ENCODE peak calls at places on chromosomes 7 and 10, in six cellular contexts. X, V, B, P, J and T are unnamed samples. For H3K4me1 and H3K9me3, the result is how much of the 10 kb centered on the place peaks cover.

GRCh38 chr7:70051726-70052125 is 453.5 kb downstream of the AUTS2 start:
- DNase-seq in X (no peak), V (no peak), B (no peak), P (no peak), J (no peak), T (no peak)

GRCh38 chr10:104072786-104073185 is 12.9 kb downstream of the COL17A1 start:
- DNase-seq in X (no peak), V (no peak), B (no peak), P (no peak), J (no peak), T (no peak)

GRCh38 chr7:121126801-121127534 is 138.5 kb downstream of the CPED1 start:
- DNase-seq in X (peak), V (peak), B (no peak), P (no peak), J (no peak), T (no peak)

GRCh38 chr7:131945313-131945831 is 388.9 kb upstream of the PODXL start:
- DNase-seq in X (peak), V (peak), B (peak), P (peak), J (peak), T (no peak)

GRCh38 chr7:79736418-79736817 is 283.0 kb upstream of the MAGI2 start:
- DNase-seq in X (no peak), V (no peak), B (no peak), P (no peak), J (no peak), T (no peak)

GRCh38 chr7:117041822-117042221 is 88.5 kb downstream of the ST7 start:
- DNase-seq in X (no peak), V (no peak), B (no peak), P (no peak), J (no peak), T (no peak)

GRCh38 chr10:86346169-86346793 is 20.3 kb downstream of the GRID1 start:
- DNase-seq in X (no peak), V (no peak), B (no peak), P (no peak), J (no peak), T (no peak)

GRCh38 chr10:121935702-121936101 is 7.9 kb upstream of the ATE1 start:
- DNase-seq in X (peak), V (no peak), B (no peak), P (peak), J (no peak), T (no peak)

GRCh38 chr10:16948335-16948734 is 131.1 kb upstream of the RSU1 start:
- DNase-seq in X (no peak), V (no peak), B (no peak), P (no peak), J (no peak), T (peak)

GRCh38 chr10:13016413-13016812 is 14.9 kb upstream of the CCDC3 start:
- DNase-seq in X (peak), V (no peak), B (no peak), P (no peak), J (no peak), T (no peak)

GRCh38 chr10:119396709-119397071 is 145.8 kb downstream of the RGS10 start:
- DNase-seq in X (no peak), V (no peak), B (no peak), P (no peak), J (no peak), T (no peak)

GRCh38 chr10:46053534-46054434 is 7.7 kb upstream of the MSMB start:
- DNase-seq in X (no peak), V (no peak), B (no peak), P (no peak), J (no peak), T (no peak)

GRCh38 chr7:44769381-44770209 is 20.9 kb downstream of the ZMIZ2 start:
- DNase-seq in X (peak), V (no peak), B (no peak), P (peak), J (peak), T (peak)

GRCh38 chr10:89207181-89207800 is at the start of gene CH25H:
- DNase-seq in X (peak), V (no peak), B (no peak), P (peak), J (peak), T (peak)

GRCh38 chr7:33039905-33040292 is 22.7 kb downstream of the NT5C3A start:
- DNase-seq in X (no peak), V (no peak), B (no peak), P (no peak), J (no peak), T (no peak)

GRCh38 chr7:73769481-73770001 is 529 bp downstream of the CLDN3 start:
- DNase-seq in X (no peak), V (no peak), B (no peak), P (no peak), J (no peak), T (no peak)

GRCh38 chr10:110841767-110842267 is 29.9 kb upstream of the PDCD4 start:
- DNase-seq in X (no peak), V (no peak), B (no peak), P (peak), J (no peak), T (no peak)

GRCh38 chr10:86779267-86780017 is 23.0 kb downstream of the BMPR1A start:
- DNase-seq in X (peak), V (no peak), B (no peak), P (no peak), J (no peak), T (no peak)

GRCh38 chr10:24344279-24344678 is 135.3 kb downstream of the KIAA1217 start:
- DNase-seq in X (peak), V (no peak), B (no peak), P (no peak), J (peak), T (no peak)

GRCh38 chr7:40541336-40541735 is 406.5 kb downstream of the SUGCT start:
- DNase-seq in X (peak), V (no peak), B (no peak), P (no peak), J (peak), T (no peak)

GRCh38 chr7:101165958-101166602 is 711 bp upstream of the VGF start:
- DNase-seq in X (no peak), V (no peak), B (no peak), P (no peak), J (no peak), T (no peak)

GRCh38 chr10:6530211-6530840 is 49.8 kb downstream of the PRKCQ start:
- DNase-seq in X (no peak), V (no peak), B (no peak), P (peak), J (no peak), T (peak)

GRCh38 chr7:132577206-132578049 is 1.2 kb upstream of the PLXNA4 start:
- DNase-seq in X (peak), V (no peak), B (no peak), P (peak), J (peak), T (no peak)

GRCh38 chr10:121886997-121887622 is 40.7 kb downstream of the ATE1 start:
- DNase-seq in X (peak), V (peak), B (peak), P (peak), J (peak), T (peak)

GRCh38 chr10:52259428-52259812 is 54.7 kb upstream of the DKK1 start:
- DNase-seq in X (no peak), V (no peak), B (no peak), P (no peak), J (no peak), T (no peak)

GRCh38 chr7:76386691-76387260 is 22.7 kb downstream of the SSC4D start:
- DNase-seq in X (no peak), V (no peak), B (no peak), P (no peak), J (no peak), T (no peak)

GRCh38 chr7:24860611-24861010 is 103.3 kb upstream of the GSDME start:
- DNase-seq in X (no peak), V (no peak), B (no peak), P (no peak), J (no peak), T (no peak)

GRCh38 chr10:26432938-26433337 is 5.2 kb upstream of the APBB1IP start:
- DNase-seq in X (peak), V (no peak), B (no peak), P (no peak), J (no peak), T (no peak)

GRCh38 chr7:151794508-151795167 is 82.3 kb downstream of the PRKAG2 start:
- DNase-seq in X (no peak), V (no peak), B (no peak), P (no peak), J (no peak), T (no peak)

GRCh38 chr7:106031271-106032029 is 68.4 kb downstream of the CDHR3 start:
- DNase-seq in X (peak), V (no peak), B (no peak), P (no peak), J (no peak), T (no peak)

GRCh38 chr7:334618-335357 is 44.8 kb downstream of the FOXL3 start:
- DNase-seq in X (no peak), V (no peak), B (no peak), P (no peak), J (no peak), T (peak)

GRCh38 chr7:333399-333776 is 43.4 kb downstream of the FOXL3 start:
- DNase-seq in X (peak), V (no peak), B (no peak), P (peak), J (peak), T (no peak)

GRCh38 chr7:330554-331230 is 40.7 kb downstream of the FOXL3 start:
- DNase-seq in X (no peak), V (no peak), B (no peak), P (no peak), J (no peak), T (no peak)

GRCh38 chr7:332020-332517 is 42.1 kb downstream of the FOXL3 start:
- DNase-seq in X (no peak), V (no peak), B (no peak), P (no peak), J (no peak), T (peak)

DNA sequence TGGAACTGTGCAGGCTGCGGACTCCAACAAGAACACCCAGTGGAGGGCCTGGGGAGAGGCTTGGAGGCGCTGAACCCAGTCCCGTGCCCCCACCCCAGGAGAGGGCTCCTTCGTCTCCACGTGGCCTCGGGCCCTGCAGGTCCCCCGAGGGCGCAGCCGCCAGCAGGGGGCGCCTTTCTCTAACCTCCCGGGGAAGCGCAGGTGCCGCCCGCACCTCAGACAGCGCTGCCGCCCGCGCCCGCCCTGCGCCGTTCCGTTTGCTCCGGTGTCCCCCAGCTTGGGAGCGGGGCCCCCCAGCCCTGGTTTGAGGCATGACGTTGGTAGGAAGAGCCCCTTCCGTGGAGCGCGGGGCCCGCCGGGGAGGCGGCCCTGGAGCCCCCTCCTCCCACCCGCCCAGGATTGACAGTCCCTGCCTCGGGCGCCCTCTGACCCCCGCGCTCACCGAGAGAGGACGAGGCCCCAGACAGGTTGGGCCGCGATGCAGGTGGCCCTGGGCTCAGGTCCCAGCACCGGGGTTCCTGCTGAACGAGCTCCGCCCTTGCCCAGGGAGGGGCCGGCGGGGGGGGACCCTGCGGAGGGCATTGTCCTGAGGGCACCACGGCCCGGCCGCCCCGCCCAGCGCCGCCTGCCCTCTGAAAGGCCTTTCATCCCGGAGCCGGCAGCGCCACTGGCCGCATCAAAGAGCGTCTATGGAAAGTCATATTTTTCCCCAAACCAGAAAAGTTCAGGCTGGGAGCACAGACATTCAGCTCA is 42.9 kb downstream of the FOXL3 start:
- DNase-seq in X (peak), V (peak), B (peak), P (peak), J (peak), T (peak)
- H3K4me3 ChIP-seq in X (peak), V (peak), B (peak), P (peak), J (peak), T (no peak)

GRCh38 chr10:77431209-77431611 is 206.4 kb downstream of the KCNMA1 start:
- DNase-seq in X (no peak), V (no peak), B (no peak), P (no peak), J (no peak), T (no peak)
- H3K4me1 ChIP-seq in X (under half), V (under half), B (under half), P (under half), J (under half), T (under half)

GRCh38 chr7:159169391-159169790 is 24.7 kb upstream of the VIPR2 start:
- DNase-seq in X (no peak), V (no peak), B (no peak), P (no peak), J (no peak), T (no peak)
- H3K9me3 ChIP-seq in X (under half), V (under half), B (under half), P (under half), J (under half), T (under half)

GRCh38 chr7:28625446-28625845 is 213.1 kb downstream of the CREB5 start:
- DNase-seq in X (no peak), V (no peak), B (no peak), P (no peak), J (no peak), T (no peak)
- H3K4me3 ChIP-seq in X (no peak), V (no peak), B (no peak), P (no peak), J (no peak), T (no peak)

GRCh38 chr7:55062106-55062499 is 43.3 kb downstream of the EGFR start:
- DNase-seq in X (no peak), V (no peak), B (no peak), P (no peak), J (no peak), T (no peak)
- H3K4me1 ChIP-seq in X (under half), V (under half), B (under half), P (under half), J (half or more), T (under half)

GRCh38 chr10:130396044-130396443 is 259.9 kb downstream of the GLRX3 start:
- DNase-seq in X (no peak), V (no peak), B (no peak), P (no peak), J (no peak), T (no peak)
- H3K9me3 ChIP-seq in X (under half), V (under half), B (under half), P (under half), J (under half), T (under half)

DNA sequence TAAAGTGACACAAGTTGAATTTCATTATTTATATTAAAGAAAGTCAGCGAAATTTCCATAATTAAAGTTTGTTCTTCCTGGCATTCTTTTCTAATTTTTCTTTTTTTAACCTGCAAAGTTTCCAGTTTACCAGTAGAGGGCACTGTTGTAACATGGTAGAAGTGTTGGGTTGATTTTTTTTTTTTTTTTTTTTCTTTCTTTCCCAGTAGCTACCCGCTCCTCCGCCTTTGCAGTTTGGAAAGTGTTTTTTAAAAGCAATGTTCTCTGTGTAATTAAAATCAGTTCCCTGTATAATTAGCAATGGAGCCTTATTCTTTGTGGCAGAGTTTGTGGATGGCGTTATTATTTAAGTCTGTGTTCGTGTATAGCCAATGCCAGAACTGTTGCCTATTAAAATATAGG is 53.7 kb downstream of the TAF3 start:
- DNase-seq in X (peak), V (peak), B (no peak), P (no peak), J (peak), T (peak)
- H3K4me3 ChIP-seq in X (no peak), V (no peak), B (no peak), P (no peak), J (peak), T (no peak)

DNA sequence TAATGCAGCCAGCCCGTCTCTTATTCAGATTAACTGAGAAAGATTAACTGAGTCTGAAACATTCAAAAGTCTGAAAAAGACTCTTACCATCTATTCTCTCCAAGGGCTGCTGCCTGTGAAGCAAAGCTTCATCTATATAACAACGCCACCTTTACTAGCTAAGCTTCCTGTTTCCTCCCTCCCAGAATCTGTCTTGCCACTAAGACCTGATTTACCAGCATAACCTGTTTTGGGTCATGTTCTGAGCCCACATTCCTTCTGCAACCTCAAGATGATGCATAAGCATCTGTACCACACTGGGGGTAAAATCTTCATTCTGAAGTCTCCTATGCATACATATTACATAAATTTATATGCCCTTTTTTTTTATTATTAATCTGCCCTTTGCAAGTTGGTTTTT is 86.6 kb downstream of the TMEM106B start:
- DNase-seq in X (no peak), V (peak), B (peak), P (no peak), J (peak), T (no peak)
- H3K4me1 ChIP-seq in X (under half), V (under half), B (under half), P (under half), J (under half), T (under half)

GRCh38 chr7:4186513-4186780 is 495.6 kb upstream of the FOXK1 start:
- DNase-seq in X (no peak), V (no peak), B (no peak), P (no peak), J (no peak), T (no peak)

GRCh38 chr7:4184653-4185052 is 497.4 kb upstream of the FOXK1 start:
- DNase-seq in X (no peak), V (no peak), B (no peak), P (no peak), J (no peak), T (no peak)

GRCh38 chr7:4185136-4185535 is 497.0 kb upstream of the FOXK1 start:
- DNase-seq in X (no peak), V (no peak), B (no peak), P (no peak), J (no peak), T (no peak)

GRCh38 chr7:4188646-4189045 is 493.4 kb upstream of the FOXK1 start:
- DNase-seq in X (no peak), V (no peak), B (no peak), P (no peak), J (no peak), T (no peak)

GRCh38 chr7:4185736-4186512 is 496.2 kb upstream of the FOXK1 start:
- DNase-seq in X (no peak), V (no peak), B (no peak), P (no peak), J (no peak), T (no peak)
- H3K9me3 ChIP-seq in X (under half), V (under half), B (under half), P (under half), J (under half), T (under half)